ENCODE peak calls at places on chromosomes 5 and 9, in eight cellular contexts. X is AG10803, S is T-helper 1 cell, Z is EL, K is NCI-H510A treated with DMSO at 0.1 percent for 48 hours, T is non-pigmented ciliary epithelial cell, D is NCI-H2081, U is GM03348. C is an unnamed sample.

GRCh38 chr5:173472164-173472563 is 143.9 kb upstream of the STC2 start:
- DNase-seq in X (peak), S (no peak), Z (peak), K (no peak), T (peak), D (no peak), U (peak), C (no peak)

GRCh38 chr5:18114161-18114802 is 480.0 kb downstream of the TAF11L14 start:
- DNase-seq in X (no peak), S (no peak), Z (no peak), K (no peak), T (no peak), D (peak), U (no peak), C (no peak)

GRCh38 chr9:32490601-32491000 is 35.4 kb downstream of the RIGI start:
- DNase-seq in X (no peak), S (no peak), Z (no peak), K (no peak), T (no peak), D (no peak), U (no peak), C (no peak)

GRCh38 chr5:148224131-148224742 is 14.1 kb upstream of the MARCOL start:
- DNase-seq in X (no peak), S (no peak), Z (peak), K (no peak), T (no peak), D (no peak), U (no peak), C (no peak)

GRCh38 chr5:172303996-172304335 is 20.4 kb upstream of the UBTD2 start:
- DNase-seq in X (no peak), S (no peak), Z (no peak), K (no peak), T (no peak), D (no peak), U (no peak), C (no peak)

GRCh38 chr9:89153187-89153586 is 25.4 kb downstream of the SHC3 start:
- DNase-seq in X (no peak), S (no peak), Z (no peak), K (no peak), T (no peak), D (no peak), U (no peak), C (no peak)

GRCh38 chr5:132747064-132747692 is at the start of gene CCNI2:
- DNase-seq in X (no peak), S (peak), Z (peak), K (peak), T (no peak), D (no peak), U (peak), C (peak)

GRCh38 chr9:2727966-2728613 is 10.8 kb downstream of the KCNV2 start:
- DNase-seq in X (peak), S (no peak), Z (peak), K (peak), T (peak), D (peak), U (peak), C (peak)

GRCh38 chr5:50325237-50325832 is 115.8 kb downstream of the EMB start:
- DNase-seq in X (peak), S (no peak), Z (peak), K (peak), T (peak), D (peak), U (peak), C (peak)

GRCh38 chr9:129574911-129575574 is 45.9 kb downstream of the C9orf50 start:
- DNase-seq in X (peak), S (no peak), Z (peak), K (no peak), T (no peak), D (no peak), U (no peak), C (no peak)

GRCh38 chr5:150227606-150228273 is 37.9 kb downstream of the SLC6A7 start:
- DNase-seq in X (peak), S (no peak), Z (peak), K (no peak), T (no peak), D (no peak), U (peak), C (no peak)

GRCh38 chr9:116191757-116192415 is 38.3 kb downstream of the PAPPA start:
- DNase-seq in X (no peak), S (no peak), Z (no peak), K (no peak), T (no peak), D (no peak), U (no peak), C (no peak)

GRCh38 chr9:22337261-22337660 is 109.4 kb upstream of the DMRTA1 start:
- DNase-seq in X (peak), S (no peak), Z (no peak), K (no peak), T (no peak), D (no peak), U (no peak), C (no peak)

C was measured in GM06990.